ENCODE peak calls at places on chromosome 12, in seven cellular contexts. L, Z, N, M, G, D and A are unnamed samples. For H3K36me3, the result is how much of the 10 kb centered on the place peaks cover.

GRCh38 chr12:9673404-9674225 is 4.1 kb downstream of the CLEC2D start:
- DNase-seq in G (peak), L (peak), N (no peak), D (peak), M (peak), Z (no peak), A (peak)

GRCh38 chr12:108307006-108307405 is 32.1 kb downstream of the CMKLR1 start:
- DNase-seq in Z (no peak), L (no peak), N (no peak), M (no peak), D (peak), G (no peak), A (no peak)

GRCh38 chr12:27191531-27191930 is 52.6 kb upstream of the STK38L start:
- DNase-seq in D (no peak), L (no peak), G (no peak), Z (no peak), N (no peak), M (no peak), A (no peak)

GRCh38 chr12:68673788-68674187 is 13.0 kb upstream of the NUP107 start:
- DNase-seq in N (no peak), M (no peak), Z (no peak), D (no peak), L (no peak), G (no peak), A (no peak)

GRCh38 chr12:51819851-51820720 is 28.4 kb downstream of the FIGNL2 start:
- DNase-seq in D (peak), G (no peak), N (no peak), Z (no peak), L (peak), M (peak), A (no peak)

GRCh38 chr12:108810636-108811035 is 46.7 kb downstream of the SSH1 start:
- DNase-seq in L (no peak), G (no peak), D (no peak), M (no peak), N (no peak), Z (no peak), A (no peak)

GRCh38 chr12:77152623-77153193 is 87.3 kb upstream of the E2F7 start:
- DNase-seq in Z (no peak), N (peak), M (no peak), G (no peak), D (peak), L (no peak), A (no peak)

GRCh38 chr12:29317556-29318363 is 63.2 kb downstream of the ERGIC2 start:
- DNase-seq in G (peak), N (peak), Z (peak), L (no peak), M (no peak), D (peak), A (no peak)

GRCh38 chr12:76250256-76250655 is 98.0 kb downstream of the BBS10 start:
- DNase-seq in D (peak), N (no peak), L (no peak), M (no peak), Z (no peak), G (no peak), A (no peak)

GRCh38 chr12:95805864-95806669 is 15.5 kb upstream of the NTN4 start:
- DNase-seq in Z (no peak), D (peak), G (no peak), N (no peak), L (no peak), M (no peak), A (peak)

GRCh38 chr12:53006810-53007742 is 820 bp downstream of the EIF4B start:
- DNase-seq in N (peak), L (peak), Z (peak), M (peak), G (peak), D (peak), A (peak)

GRCh38 chr12:107415066-107415465 is 270.5 kb upstream of the PWP1 start:
- DNase-seq in N (no peak), D (peak), M (no peak), G (no peak), Z (no peak), L (no peak), A (no peak)

GRCh38 chr12:27965966-27966365 is 6.6 kb downstream of the PTHLH start:
- DNase-seq in Z (no peak), N (no peak), L (no peak), M (no peak), D (peak), G (no peak), A (no peak)

GRCh38 chr12:113945174-113946173 is 20.7 kb downstream of the RBM19 start:
- DNase-seq in L (no peak), Z (no peak), G (no peak), D (no peak), M (no peak), N (no peak), A (no peak)
- H3K36me3 ChIP-seq in L (half or more), Z (half or more), G (half or more), D (under half), M (half or more), N (half or more), A (half or more)

GRCh38 chr12:105013892-105014291 is 27.8 kb downstream of the NOPCHAP1 start:
- DNase-seq in Z (no peak), G (no peak), D (peak), N (no peak), L (no peak), M (no peak), A (no peak)
- H3K27ac ChIP-seq in Z (no peak), G (no peak), D (no peak), N (no peak), L (no peak), M (no peak), A (no peak)

GRCh38 chr12:40107098-40107802 is 1.4 kb upstream of the SLC2A13 start:
- DNase-seq in M (peak), N (peak), G (peak), L (peak), D (peak), Z (peak), A (peak)
- H3K4me3 ChIP-seq in M (peak), N (no peak), G (peak), L (peak), D (peak), Z (peak), A (peak)

GRCh38 chr12:48063530-48063929 is 42.3 kb downstream of the SENP1 start:
- DNase-seq in N (no peak), M (no peak), G (no peak), Z (no peak), D (no peak), L (no peak), A (no peak)

GRCh38 chr12:48067250-48067938 is 38.5 kb downstream of the SENP1 start:
- DNase-seq in N (no peak), L (no peak), D (no peak), Z (no peak), G (no peak), M (no peak), A (no peak)

GRCh38 chr12:48058771-48059170 is 47.1 kb downstream of the SENP1 start:
- DNase-seq in L (no peak), N (no peak), Z (no peak), G (no peak), M (no peak), D (no peak), A (no peak)

GRCh38 chr12:48060474-48060873 is 45.4 kb downstream of the SENP1 start:
- DNase-seq in L (no peak), G (no peak), M (no peak), N (no peak), Z (no peak), D (no peak), A (no peak)

DNA sequence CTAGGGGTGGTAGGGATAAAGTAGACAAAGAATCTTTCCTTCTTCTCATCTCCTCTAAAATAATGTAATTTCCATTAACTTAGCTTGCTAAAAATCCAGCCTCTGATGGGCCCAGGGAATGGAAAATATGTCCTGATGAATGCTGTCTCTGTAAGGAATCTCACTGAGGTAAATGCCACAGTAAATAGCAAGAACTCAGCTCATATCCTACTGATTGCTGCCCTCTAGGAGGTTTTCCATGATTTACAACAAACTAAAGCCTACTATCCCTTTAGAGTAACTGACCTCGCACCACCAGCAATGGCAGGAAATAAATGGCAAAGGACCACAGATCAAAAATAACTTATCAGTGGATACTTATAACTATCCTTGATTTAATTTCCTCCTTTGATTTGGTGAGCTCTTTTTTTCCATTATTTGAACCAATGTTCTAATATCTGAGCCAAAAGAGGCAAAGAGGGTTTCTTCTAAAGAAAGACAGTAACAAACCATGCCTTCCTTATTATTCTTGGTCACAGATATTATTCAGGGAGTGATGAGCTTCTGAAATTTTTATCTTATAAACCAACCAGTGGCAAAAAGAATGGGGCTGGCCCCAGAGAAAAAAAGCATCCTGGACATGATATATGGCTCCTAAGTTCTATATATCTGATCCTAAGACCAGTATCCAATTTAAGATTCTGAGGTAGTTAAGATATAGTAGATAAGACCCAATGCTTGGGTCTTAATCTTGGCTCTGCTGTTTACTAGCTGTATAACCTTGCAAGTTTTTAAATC is 43.7 kb downstream of the SENP1 start:
- DNase-seq in G (no peak), Z (no peak), D (peak), M (no peak), N (peak), L (no peak), A (no peak)
- H3K36me3 ChIP-seq in G (under half), Z (half or more), D (under half), M (half or more), N (half or more), L (half or more), A (half or more)

DNA sequence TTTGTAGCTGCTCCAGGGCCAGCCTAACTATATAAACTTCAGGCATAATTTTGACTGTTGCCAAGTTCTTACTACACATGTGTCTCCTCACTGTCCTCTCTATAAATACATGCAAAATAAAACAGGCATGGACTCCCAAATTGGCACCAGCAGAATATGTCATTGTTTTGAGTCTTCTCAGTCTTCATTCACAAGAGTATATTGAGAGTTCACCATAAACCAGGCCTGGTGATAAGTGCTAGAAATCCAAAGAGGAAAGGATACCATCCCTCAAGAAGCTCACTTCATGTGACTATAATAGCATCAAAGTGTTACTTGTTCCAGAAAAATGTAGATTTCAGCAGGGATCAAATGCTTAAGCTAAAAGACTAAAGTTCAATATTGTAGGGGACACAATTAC is 13.7 kb downstream of the GPR19 start:
- DNase-seq in L (no peak), G (no peak), Z (no peak), N (no peak), M (no peak), D (no peak), A (no peak)
- H3K27ac ChIP-seq in L (no peak), G (no peak), Z (no peak), N (no peak), M (no peak), D (no peak), A (no peak)

GRCh38 chr12:124565071-124565491 is 2.3 kb downstream of the NCOR2 start:
- DNase-seq in D (peak), M (no peak), L (no peak), G (no peak), N (no peak), Z (no peak), A (no peak)
- H3K4me3 ChIP-seq in D (no peak), M (peak), L (peak), G (no peak), N (peak), Z (peak), A (no peak)